ENCODE peak calls at places on chromosomes 2 and 18, in eight cellular contexts. D is HFF-Myc; Y is Peyer's patch; Q is NCI-H2081 treated with DMSO at 0.1 percent for 48 hours; C is NCI-H2171; I is activated naive CD4-positive, alpha-beta T cell treated with anti-CD3 and anti-CD28 coated beads for 36 hours; W is stimulated activated CD4-positive, alpha-beta T cell treated with anti-CD3 and anti-CD28 coated beads, Interleukin-2, amount 100 ng/mL, for 24 hours; J is astrocyte of the spinal cord. R is an unnamed sample.

GRCh38 chr18:5253910-5254309 is 41.6 kb downstream of the ZBTB14 start:
- DNase-seq in C (no peak), Y (no peak), I (no peak), D (no peak), J (no peak), W (no peak), Q (no peak), R (no peak)

GRCh38 chr2:191910518-191910917 is 63.6 kb upstream of the CAVIN2 start:
- DNase-seq in Q (no peak), I (no peak), D (peak; percentile 16), Y (no peak), C (no peak), J (peak; percentile 84), W (no peak), R (no peak)

GRCh38 chr2:54897420-54898310 is 152.6 kb downstream of the RTN4 start:
- DNase-seq in I (peak; percentile 57), D (no peak), W (peak; percentile 7), J (no peak), Q (no peak), Y (no peak), C (no peak), R (peak; percentile 23)

GRCh38 chr2:170716851-170717598 is 1.9 kb downstream of the SP5 start:
- DNase-seq in J (peak; percentile 26), I (no peak), C (no peak), Y (peak; percentile 64), W (peak; percentile 62), Q (no peak), D (peak; percentile 6), R (peak; percentile 35)

GRCh38 chr2:238652053-238652770 is 195.7 kb upstream of the TWIST2 start:
- DNase-seq in J (no peak), C (no peak), W (no peak), D (no peak), Y (no peak), Q (no peak), I (no peak), R (no peak)

GRCh38 chr2:176173679-176174381 is 14.6 kb upstream of the HOXD1 start:
- DNase-seq in C (no peak), I (no peak), Y (no peak), D (no peak), J (no peak), W (no peak), Q (no peak), R (no peak)

GRCh38 chr18:29309352-29309751 is 1132.4 kb upstream of the CDH2 start:
- DNase-seq in W (no peak), J (no peak), D (no peak), Y (no peak), C (no peak), Q (no peak), I (no peak), R (no peak)

GRCh38 chr2:235498556-235499305 is 4.9 kb downstream of the AGAP1 start:
- DNase-seq in W (no peak), I (no peak), D (no peak), Q (no peak), Y (no peak), J (peak; percentile 37), C (no peak), R (no peak)

GRCh38 chr2:27281855-27282559 is at the start of gene TRIM54:
- DNase-seq in D (no peak), Y (no peak), C (no peak), Q (no peak), I (no peak), J (no peak), W (no peak), R (no peak)

GRCh38 chr18:73880387-73880786 is 267.2 kb downstream of the FBXO15 start:
- DNase-seq in I (no peak), W (no peak), Q (no peak), Y (no peak), J (no peak), C (no peak), D (peak; percentile 25), R (no peak)

GRCh38 chr2:33069894-33070651 is 123.3 kb downstream of the LTBP1 start:
- DNase-seq in D (peak; percentile 97), W (peak; percentile 38), Y (no peak), J (peak; percentile 99), I (peak; percentile 66), C (no peak), Q (no peak), R (peak; percentile 47)

GRCh38 chr18:22346968-22347611 is 70.6 kb downstream of the CTAGE1 start:
- DNase-seq in J (no peak), I (no peak), C (no peak), D (no peak), W (no peak), Q (no peak), Y (peak; percentile 89), R (no peak)

GRCh38 chr2:9110893-9111569 is 95.6 kb upstream of the ASAP2 start:
- DNase-seq in C (no peak), W (no peak), D (no peak), Y (no peak), I (no peak), J (peak; percentile 40), Q (no peak), R (no peak)

GRCh38 chr2:156006721-156007618 is 325.6 kb downstream of the NR4A2 start:
- DNase-seq in J (no peak), Q (no peak), Y (no peak), C (no peak), I (no peak), W (no peak), D (no peak), R (no peak)

GRCh38 chr2:2324119-2324518 is 7.0 kb downstream of the MYT1L start:
- DNase-seq in C (peak; percentile 55), Y (no peak), Q (peak; percentile 82), W (no peak), D (no peak), I (no peak), J (no peak), R (no peak)

GRCh38 chr2:3127279-3127690 is 250.3 kb downstream of the EIPR1 start:
- DNase-seq in Y (no peak), W (no peak), C (peak; percentile 76), Q (peak; percentile 67), D (no peak), J (no peak), I (peak; percentile 15), R (no peak)

GRCh38 chr2:118065927-118066326 is 22.3 kb upstream of the INSIG2 start:
- DNase-seq in J (no peak), I (no peak), Y (no peak), Q (no peak), C (no peak), D (no peak), W (no peak), R (no peak)

GRCh38 chr2:135299165-135299564 is 231.9 kb downstream of the ZRANB3 start:
- DNase-seq in W (no peak), J (no peak), Q (no peak), Y (no peak), C (no peak), D (no peak), I (no peak), R (no peak)

GRCh38 chr2:9990735-9991134 is 39.2 kb downstream of the GRHL1 start:
- DNase-seq in C (peak; percentile 62), W (no peak), D (no peak), Y (no peak), Q (peak; percentile 59), I (peak; percentile 33), J (no peak), R (peak; percentile 7)

GRCh38 chr18:35494281-35494825 is 3.4 kb downstream of the INO80C start:
- DNase-seq in J (no peak), C (no peak), Y (no peak), W (no peak), D (no peak), I (no peak), Q (no peak), R (no peak)

GRCh38 chr2:186879312-186879711 is 30.3 kb upstream of the ZSWIM2 start:
- DNase-seq in C (no peak), I (no peak), D (no peak), Q (no peak), W (no peak), J (no peak), Y (no peak), R (no peak)

GRCh38 chr2:146579154-146579930 is 1265.5 kb upstream of the ACVR2A start:
- DNase-seq in D (peak; percentile 32), C (no peak), I (no peak), Y (no peak), Q (no peak), W (no peak), J (peak; percentile 68), R (no peak)

GRCh38 chr2:191638079-191638801 is 39.7 kb upstream of the NABP1 start:
- DNase-seq in Y (no peak), D (no peak), W (no peak), Q (no peak), J (no peak), C (no peak), I (peak; percentile 40), R (no peak)

GRCh38 chr2:48332286-48332685 is 197.7 kb upstream of the STON1 start:
- DNase-seq in D (no peak), Q (peak; percentile 44), J (no peak), Y (no peak), C (no peak), I (no peak), W (no peak), R (no peak)

GRCh38 chr2:43472527-43473194 is 123.2 kb downstream of the THADA start:
- DNase-seq in C (no peak), Q (no peak), Y (no peak), D (no peak), W (no peak), I (no peak), J (peak; percentile 28), R (no peak)

GRCh38 chr18:55114856-55115255 is 155.6 kb upstream of the CCDC68 start:
- DNase-seq in D (no peak), I (no peak), J (no peak), Y (no peak), Q (no peak), W (no peak), C (no peak), R (no peak)

GRCh38 chr2:160308915-160309314 is 108.8 kb upstream of the ITGB6 start:
- DNase-seq in W (no peak), Q (no peak), D (no peak), J (peak; percentile 87), C (no peak), Y (no peak), I (no peak), R (no peak)

GRCh38 chr18:62741118-62741566 is 25.8 kb downstream of the PHLPP1 start:
- DNase-seq in C (no peak), W (no peak), J (peak; percentile 77), Y (no peak), Q (no peak), D (peak; percentile 24), I (peak; percentile 66), R (no peak)

GRCh38 chr2:216536725-216537124 is 38.1 kb downstream of the RPL37A start:
- DNase-seq in C (peak; percentile 82), I (no peak), Q (no peak), W (no peak), Y (no peak), J (peak; percentile 13), D (peak; percentile 51), R (no peak)

GRCh38 chr2:104846955-104847820 is 6.7 kb upstream of the POU3F3 start:
- DNase-seq in J (peak; percentile 25), C (no peak), Y (no peak), D (no peak), W (no peak), Q (no peak), I (no peak), R (no peak)

GRCh38 chr2:110714824-110715223 is 17.5 kb upstream of the ACOXL start:
- DNase-seq in W (no peak), C (peak; percentile 8), Y (no peak), I (no peak), J (no peak), D (no peak), Q (no peak), R (no peak)

GRCh38 chr2:232741284-232741683 is 35.1 kb downstream of the KCNJ13 start:
- DNase-seq in J (no peak), C (no peak), D (no peak), I (no peak), Y (no peak), W (no peak), Q (no peak), R (no peak)

GRCh38 chr2:70672990-70673647 is 94.9 kb downstream of the ADD2 start:
- DNase-seq in J (no peak), C (peak; percentile 81), D (no peak), I (no peak), Q (no peak), W (no peak), Y (no peak), R (no peak)

GRCh38 chr18:70047931-70048603 is 100.4 kb upstream of the CD226 start:
- DNase-seq in Y (no peak), Q (no peak), W (no peak), D (peak; percentile 11), C (no peak), J (peak; percentile 47), I (no peak), R (no peak)